ENCODE peak calls at places on chromosomes 5 and 9, in seven cellular contexts. I is NCI-H1105 treated with DMSO at 0.1 percent for 48 hours, L is A549, Y is adrenal gland, X is IMR-90, K is NCI-H146, N is ELR. U is an unnamed sample.
A peak's percentile ranks its signal among the peaks of the same experiment; 100 is the strongest.

GRCh38 chr5:123455095-123455494 is 31.9 kb upstream of the CEP120 start:
- DNase-seq in N (no peak), L (no peak), X (no peak), Y (no peak), I (no peak), K (no peak), U (no peak)

GRCh38 chr9:121704281-121704680 is 52.8 kb downstream of the DAB2IP start:
- DNase-seq in L (no peak), N (no peak), K (no peak), Y (no peak), I (no peak), X (no peak), U (no peak)

GRCh38 chr5:95643152-95643551 is 3.4 kb upstream of the RFESD start:
- DNase-seq in K (no peak), I (no peak), X (no peak), Y (no peak), L (no peak), N (no peak), U (no peak)

GRCh38 chr5:55993628-55994501 is 898 bp downstream of the IL6ST start:
- DNase-seq in K (no peak), N (peak; percentile 49), I (no peak), L (no peak), Y (no peak), X (no peak), U (peak; percentile 59)

GRCh38 chr9:137556069-137556838 is 4.6 kb downstream of the MRPL41 start:
- DNase-seq in N (no peak), L (peak; percentile 56), K (no peak), I (no peak), Y (peak; percentile 77), X (no peak), U (no peak)

GRCh38 chr5:119316116-119316515 is 39.7 kb upstream of the TNFAIP8 start:
- DNase-seq in Y (no peak), N (no peak), I (no peak), L (no peak), K (no peak), X (no peak), U (no peak)

GRCh38 chr9:79734989-79735779 is 163.4 kb downstream of the TLE4 start:
- DNase-seq in N (no peak), K (no peak), I (no peak), Y (no peak), L (no peak), X (no peak), U (no peak)

GRCh38 chr9:89881431-89881830 is 276.6 kb downstream of the GADD45G start:
- DNase-seq in L (no peak), K (no peak), I (no peak), X (no peak), Y (peak; percentile 3), N (no peak), U (no peak)

GRCh38 chr5:107933326-107933725 is 262.6 kb upstream of the EFNA5 start:
- DNase-seq in N (no peak), K (no peak), X (no peak), L (no peak), Y (no peak), I (no peak), U (no peak)

GRCh38 chr5:40258205-40258604 is 421.5 kb upstream of the PTGER4 start:
- DNase-seq in Y (no peak), I (no peak), K (no peak), L (no peak), N (no peak), X (no peak), U (no peak)

GRCh38 chr5:42749020-42749419 is 7.6 kb upstream of the CCDC152 start:
- DNase-seq in L (no peak), N (peak; percentile 4), I (no peak), Y (no peak), X (peak; percentile 3), K (no peak), U (no peak)

GRCh38 chr5:157366741-157367684 is 93.0 kb upstream of the NIPAL4 start:
- DNase-seq in Y (no peak), L (peak; percentile 74), I (no peak), N (peak; percentile 77), X (peak; percentile 84), K (no peak), U (no peak)

GRCh38 chr5:17235736-17236330 is 18.4 kb downstream of the BASP1 start:
- DNase-seq in X (peak; percentile 65), Y (no peak), I (no peak), K (no peak), N (peak; percentile 37), L (no peak), U (no peak)

GRCh38 chr9:38149647-38150046 is 80.6 kb upstream of the SHB start:
- DNase-seq in I (no peak), Y (no peak), K (no peak), L (no peak), N (no peak), X (no peak), U (no peak)

GRCh38 chr9:792331-793260 is 48.9 kb upstream of the DMRT1 start:
- DNase-seq in I (no peak), X (peak; percentile 39), K (no peak), L (no peak), N (no peak), Y (no peak), U (no peak)

GRCh38 chr9:134058716-134059115 is 9.1 kb downstream of the BRD3 start:
- DNase-seq in X (peak; percentile 9), I (no peak), L (no peak), K (no peak), Y (peak; percentile 44), N (peak; percentile 84), U (no peak)

GRCh38 chr9:73683862-73684591 is 532.4 kb downstream of the ANXA1 start:
- DNase-seq in Y (no peak), L (peak; percentile 44), N (peak; percentile 54), I (peak; percentile 40), X (no peak), K (no peak), U (no peak)

GRCh38 chr5:164300295-164300694 is 794.9 kb downstream of the MAT2B start:
- DNase-seq in I (no peak), Y (no peak), K (no peak), N (no peak), X (no peak), L (no peak), U (no peak)

GRCh38 chr5:61245486-61245885 is 83.2 kb upstream of the SMIM15 start:
- DNase-seq in K (peak; percentile 25), L (no peak), X (peak; percentile 43), N (no peak), I (no peak), Y (no peak), U (no peak)

GRCh38 chr9:92328225-92328624 is 2.5 kb downstream of the CENPP start:
- DNase-seq in Y (no peak), L (peak; percentile 59), K (no peak), N (peak; percentile 70), I (peak; percentile 2), X (peak; percentile 78), U (no peak)

GRCh38 chr5:82396871-82397514 is 118.8 kb upstream of the RPS23 start:
- DNase-seq in Y (peak; percentile 82), N (peak; percentile 97), X (peak; percentile 99), I (no peak), L (peak; percentile 86), K (no peak), U (no peak)

GRCh38 chr5:116137544-116138378 is 52.9 kb downstream of the COMMD10 start:
- DNase-seq in N (peak; percentile 73), I (peak; percentile 69), K (peak; percentile 35), X (peak; percentile 62), Y (no peak), L (peak; percentile 41), U (peak; percentile 32)

GRCh38 chr5:18745988-18746615 is 1111.8 kb downstream of the TAF11L14 start:
- DNase-seq in X (no peak), Y (peak; percentile 22), L (peak; percentile 33), N (peak; percentile 43), K (peak; percentile 16), I (peak; percentile 71), U (peak; percentile 64)

GRCh38 chr9:129838707-129839259 is 3.5 kb downstream of the USP20 start:
- DNase-seq in K (no peak), X (peak; percentile 91), N (peak; percentile 98), Y (peak; percentile 52), I (no peak), L (no peak), U (no peak)

GRCh38 chr5:175162036-175162435 is 281.9 kb downstream of the DRD1 start:
- DNase-seq in I (peak; percentile 83), L (no peak), K (peak; percentile 3), N (no peak), Y (no peak), X (no peak), U (no peak)

GRCh38 chr9:127311239-127311741 is 46.7 kb downstream of the GARNL3 start:
- DNase-seq in X (peak; percentile 36), L (peak; percentile 60), I (peak; percentile 68), K (no peak), N (peak; percentile 56), Y (peak; percentile 44), U (peak; percentile 1)

GRCh38 chr9:123561055-123561454 is 205.1 kb downstream of the CRB2 start:
- DNase-seq in Y (no peak), I (peak; percentile 93), K (peak; percentile 90), N (no peak), X (no peak), L (no peak), U (no peak)

GRCh38 chr9:99732715-99733114 is 89.0 kb upstream of the NR4A3 start:
- DNase-seq in L (no peak), Y (no peak), K (no peak), N (no peak), X (no peak), I (no peak), U (no peak)

GRCh38 chr5:76455531-76456132 is 52.5 kb downstream of the IQGAP2 start:
- DNase-seq in K (no peak), X (no peak), L (no peak), Y (no peak), N (no peak), I (no peak), U (no peak)

U was measured in central memory CD4-positive, alpha-beta T cell.